ENCODE peak calls at places on chromosomes 1 and 21, in ten cellular contexts. One of them, this sample, is unnamed.

GRCh38 chr21:45870421-45870820 is 111.1 kb upstream of the COL6A1 start:
- DNase-seq in aorta: peak
- DNase-seq in sigmoid colon: peak
- DNase-seq in heart left ventricle: no peak
- DNase-seq in CD4-positive, CD25-positive, alpha-beta regulatory T cell: no peak
- DNase-seq in tibial nerve: no peak
- DNase-seq in lower lobe of right lung: peak
- DNase-seq in Panc1: no peak
- DNase-seq in esophagus squamous epithelium: no peak
- DNase-seq in A549: no peak
- DNase-seq in this sample: no peak

GRCh38 chr1:200369131-200369530 is 40.7 kb downstream of the ZNF281 start:
- DNase-seq in lower lobe of right lung: no peak
- DNase-seq in esophagus squamous epithelium: no peak
- DNase-seq in A549: no peak
- DNase-seq in CD4-positive, CD25-positive, alpha-beta regulatory T cell: no peak
- DNase-seq in heart left ventricle: no peak
- DNase-seq in sigmoid colon: no peak
- DNase-seq in tibial nerve: no peak
- DNase-seq in Panc1: no peak
- DNase-seq in aorta: no peak
- DNase-seq in this sample: no peak

GRCh38 chr21:14541840-14542495 is 4.1 kb downstream of the SAMSN1 start:
- DNase-seq in aorta: no peak
- DNase-seq in sigmoid colon: no peak
- DNase-seq in CD4-positive, CD25-positive, alpha-beta regulatory T cell: peak
- DNase-seq in lower lobe of right lung: no peak
- DNase-seq in heart left ventricle: no peak
- DNase-seq in Panc1: no peak
- DNase-seq in esophagus squamous epithelium: no peak
- DNase-seq in A549: no peak
- DNase-seq in tibial nerve: no peak
- DNase-seq in this sample: no peak

GRCh38 chr21:35840197-35840799 is 220.0 kb downstream of the SETD4 start:
- DNase-seq in CD4-positive, CD25-positive, alpha-beta regulatory T cell: peak
- DNase-seq in tibial nerve: peak
- DNase-seq in esophagus squamous epithelium: no peak
- DNase-seq in heart left ventricle: peak
- DNase-seq in A549: peak
- DNase-seq in lower lobe of right lung: peak
- DNase-seq in sigmoid colon: peak
- DNase-seq in Panc1: peak
- DNase-seq in aorta: no peak
- DNase-seq in this sample: no peak

GRCh38 chr1:147287133-147287865 is 44.8 kb downstream of the CHD1L start:
- DNase-seq in aorta: no peak
- DNase-seq in heart left ventricle: no peak
- DNase-seq in CD4-positive, CD25-positive, alpha-beta regulatory T cell: no peak
- DNase-seq in esophagus squamous epithelium: no peak
- DNase-seq in tibial nerve: no peak
- DNase-seq in Panc1: no peak
- DNase-seq in A549: no peak
- DNase-seq in lower lobe of right lung: no peak
- DNase-seq in sigmoid colon: no peak
- DNase-seq in this sample: no peak

GRCh38 chr1:182410138-182410537 is 9.7 kb upstream of the TEDDM1 start:
- DNase-seq in esophagus squamous epithelium: no peak
- DNase-seq in aorta: no peak
- DNase-seq in heart left ventricle: no peak
- DNase-seq in sigmoid colon: no peak
- DNase-seq in lower lobe of right lung: no peak
- DNase-seq in A549: no peak
- DNase-seq in tibial nerve: no peak
- DNase-seq in CD4-positive, CD25-positive, alpha-beta regulatory T cell: no peak
- DNase-seq in Panc1: no peak
- DNase-seq in this sample: no peak

GRCh38 chr1:234768569-234769283 is 158.7 kb upstream of the IRF2BP2 start:
- DNase-seq in CD4-positive, CD25-positive, alpha-beta regulatory T cell: peak
- DNase-seq in esophagus squamous epithelium: no peak
- DNase-seq in heart left ventricle: no peak
- DNase-seq in sigmoid colon: no peak
- DNase-seq in lower lobe of right lung: no peak
- DNase-seq in Panc1: no peak
- DNase-seq in aorta: no peak
- DNase-seq in A549: no peak
- DNase-seq in tibial nerve: no peak
- DNase-seq in this sample: no peak

GRCh38 chr1:42429623-42430022 is 26.2 kb downstream of the ZMYND12 start:
- DNase-seq in Panc1: no peak
- DNase-seq in esophagus squamous epithelium: no peak
- DNase-seq in CD4-positive, CD25-positive, alpha-beta regulatory T cell: no peak
- DNase-seq in A549: no peak
- DNase-seq in sigmoid colon: no peak
- DNase-seq in lower lobe of right lung: no peak
- DNase-seq in heart left ventricle: no peak
- DNase-seq in tibial nerve: no peak
- DNase-seq in aorta: no peak
- DNase-seq in this sample: no peak

DNA sequence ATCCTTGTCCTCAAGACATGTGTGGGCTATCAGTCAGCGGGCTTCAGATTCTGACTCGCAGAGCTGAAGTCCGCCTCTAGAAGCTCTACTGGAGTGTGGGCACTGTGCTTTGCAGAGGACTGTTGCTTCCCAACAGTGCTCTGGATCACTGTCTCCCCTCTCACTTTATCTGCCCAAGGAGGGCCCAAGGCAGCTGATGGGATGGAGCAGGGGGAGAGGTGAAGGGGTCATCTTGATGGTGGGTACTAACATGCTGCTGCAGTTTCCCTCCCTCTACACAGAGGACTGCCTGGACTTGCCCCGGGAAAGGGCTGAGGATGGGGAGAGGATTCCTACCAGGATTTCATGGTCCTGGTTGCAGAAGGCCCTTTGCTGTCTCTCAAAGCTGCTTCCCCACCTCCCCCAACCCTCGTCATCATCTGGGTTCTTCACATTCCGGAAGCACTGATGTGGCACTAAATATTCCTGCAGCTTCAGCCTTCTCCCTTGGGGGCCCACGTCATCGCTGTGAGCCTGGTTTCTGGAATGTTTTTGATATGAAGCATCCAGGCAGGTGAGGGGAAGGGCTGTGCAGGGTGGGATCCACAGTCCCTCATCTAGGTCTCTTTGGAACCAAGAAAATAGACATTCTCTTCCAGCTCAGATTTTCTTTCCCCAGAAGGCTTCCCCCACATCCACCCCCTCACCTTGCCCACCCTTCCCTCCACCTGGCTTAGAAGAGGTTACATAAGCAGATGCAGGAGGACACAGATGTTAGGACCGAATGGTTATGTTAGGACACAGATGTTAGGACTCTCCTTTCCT is 23.2 kb downstream of the NUAK2 start:
- DNase-seq in tibial nerve: no peak
- DNase-seq in A549: peak
- DNase-seq in esophagus squamous epithelium: no peak
- DNase-seq in Panc1: peak
- DNase-seq in heart left ventricle: no peak
- DNase-seq in CD4-positive, CD25-positive, alpha-beta regulatory T cell: no peak
- DNase-seq in lower lobe of right lung: no peak
- DNase-seq in aorta: no peak
- DNase-seq in sigmoid colon: no peak
- DNase-seq in this sample: peak
- H3K27ac ChIP-seq in tibial nerve: no peak
- H3K27ac ChIP-seq in A549: peak
- H3K27ac ChIP-seq in esophagus squamous epithelium: no peak
- H3K27ac ChIP-seq in Panc1: peak
- H3K27ac ChIP-seq in heart left ventricle: no peak
- H3K27ac ChIP-seq in CD4-positive, CD25-positive, alpha-beta regulatory T cell: no peak
- H3K27ac ChIP-seq in lower lobe of right lung: no peak
- H3K27ac ChIP-seq in aorta: no peak
- H3K27ac ChIP-seq in sigmoid colon: no peak
- H3K27ac ChIP-seq in this sample: peak

GRCh38 chr1:221573727-221574126 is 168.2 kb downstream of the DUSP10 start:
- DNase-seq in CD4-positive, CD25-positive, alpha-beta regulatory T cell: no peak
- DNase-seq in Panc1: no peak
- DNase-seq in esophagus squamous epithelium: no peak
- DNase-seq in aorta: no peak
- DNase-seq in lower lobe of right lung: no peak
- DNase-seq in A549: no peak
- DNase-seq in heart left ventricle: peak
- DNase-seq in tibial nerve: peak
- DNase-seq in sigmoid colon: no peak
- DNase-seq in this sample: no peak

GRCh38 chr1:221574529-221574928 is 167.4 kb downstream of the DUSP10 start:
- DNase-seq in CD4-positive, CD25-positive, alpha-beta regulatory T cell: no peak
- DNase-seq in heart left ventricle: no peak
- DNase-seq in lower lobe of right lung: no peak
- DNase-seq in tibial nerve: no peak
- DNase-seq in A549: no peak
- DNase-seq in Panc1: no peak
- DNase-seq in aorta: no peak
- DNase-seq in sigmoid colon: no peak
- DNase-seq in esophagus squamous epithelium: no peak
- DNase-seq in this sample: no peak

GRCh38 chr1:221575605-221576004 is 166.3 kb downstream of the DUSP10 start:
- DNase-seq in A549: no peak
- DNase-seq in Panc1: no peak
- DNase-seq in tibial nerve: no peak
- DNase-seq in heart left ventricle: no peak
- DNase-seq in esophagus squamous epithelium: no peak
- DNase-seq in aorta: no peak
- DNase-seq in CD4-positive, CD25-positive, alpha-beta regulatory T cell: no peak
- DNase-seq in lower lobe of right lung: no peak
- DNase-seq in sigmoid colon: no peak
- DNase-seq in this sample: no peak

DNA sequence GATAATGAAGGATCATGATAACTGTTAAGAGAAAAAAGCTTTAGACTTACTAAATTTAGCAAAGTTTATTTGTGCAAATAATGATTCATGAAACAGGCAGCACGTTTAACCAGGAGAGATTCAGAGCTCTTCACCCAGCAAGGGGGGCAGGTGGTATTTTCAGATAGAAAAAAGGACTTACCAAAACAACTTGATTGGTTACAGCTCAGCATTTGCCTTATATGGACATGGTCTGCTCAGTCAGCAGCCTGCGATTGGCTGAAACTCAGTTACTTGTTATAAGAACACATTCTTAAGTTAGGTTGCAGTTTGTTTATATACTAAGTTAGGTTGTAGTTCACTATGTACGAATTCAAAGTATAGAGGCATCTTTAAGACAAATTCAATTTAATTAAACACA is 165.6 kb downstream of the DUSP10 start:
- DNase-seq in lower lobe of right lung: no peak
- DNase-seq in esophagus squamous epithelium: no peak
- DNase-seq in Panc1: no peak
- DNase-seq in A549: peak
- DNase-seq in heart left ventricle: no peak
- DNase-seq in sigmoid colon: no peak
- DNase-seq in CD4-positive, CD25-positive, alpha-beta regulatory T cell: no peak
- DNase-seq in tibial nerve: no peak
- DNase-seq in aorta: no peak
- DNase-seq in this sample: no peak
- H3K4me3 ChIP-seq in lower lobe of right lung: no peak
- H3K4me3 ChIP-seq in esophagus squamous epithelium: no peak
- H3K4me3 ChIP-seq in Panc1: no peak
- H3K4me3 ChIP-seq in A549: no peak
- H3K4me3 ChIP-seq in heart left ventricle: no peak
- H3K4me3 ChIP-seq in sigmoid colon: no peak
- H3K4me3 ChIP-seq in CD4-positive, CD25-positive, alpha-beta regulatory T cell: no peak
- H3K4me3 ChIP-seq in tibial nerve: no peak
- H3K4me3 ChIP-seq in aorta: no peak
- H3K4me3 ChIP-seq in this sample: no peak

GRCh38 chr1:201831371-201831770 is 2.4 kb downstream of the IPO9 start:
- DNase-seq in heart left ventricle: no peak
- DNase-seq in A549: no peak
- DNase-seq in esophagus squamous epithelium: no peak
- DNase-seq in Panc1: no peak
- DNase-seq in sigmoid colon: no peak
- DNase-seq in CD4-positive, CD25-positive, alpha-beta regulatory T cell: no peak
- DNase-seq in tibial nerve: no peak
- DNase-seq in lower lobe of right lung: no peak
- DNase-seq in aorta: no peak
- DNase-seq in this sample: no peak

GRCh38 chr1:201827321-201828281 is 1.4 kb upstream of the IPO9 start:
- DNase-seq in tibial nerve: no peak
- DNase-seq in CD4-positive, CD25-positive, alpha-beta regulatory T cell: no peak
- DNase-seq in A549: no peak
- DNase-seq in esophagus squamous epithelium: no peak
- DNase-seq in Panc1: no peak
- DNase-seq in sigmoid colon: no peak
- DNase-seq in heart left ventricle: no peak
- DNase-seq in aorta: no peak
- DNase-seq in lower lobe of right lung: no peak
- DNase-seq in this sample: no peak

GRCh38 chr1:201828820-201829774 is at the start of gene IPO9:
- DNase-seq in A549: peak
- DNase-seq in lower lobe of right lung: peak
- DNase-seq in CD4-positive, CD25-positive, alpha-beta regulatory T cell: peak
- DNase-seq in Panc1: peak
- DNase-seq in esophagus squamous epithelium: peak
- DNase-seq in heart left ventricle: peak
- DNase-seq in sigmoid colon: peak
- DNase-seq in aorta: peak
- DNase-seq in tibial nerve: peak
- DNase-seq in this sample: peak

GRCh38 chr1:201826830-201827229 is 2.1 kb upstream of the IPO9 start:
- DNase-seq in CD4-positive, CD25-positive, alpha-beta regulatory T cell: no peak
- DNase-seq in A549: no peak
- DNase-seq in tibial nerve: no peak
- DNase-seq in Panc1: no peak
- DNase-seq in lower lobe of right lung: no peak
- DNase-seq in aorta: no peak
- DNase-seq in heart left ventricle: no peak
- DNase-seq in sigmoid colon: no peak
- DNase-seq in esophagus squamous epithelium: no peak
- DNase-seq in this sample: no peak

DNA sequence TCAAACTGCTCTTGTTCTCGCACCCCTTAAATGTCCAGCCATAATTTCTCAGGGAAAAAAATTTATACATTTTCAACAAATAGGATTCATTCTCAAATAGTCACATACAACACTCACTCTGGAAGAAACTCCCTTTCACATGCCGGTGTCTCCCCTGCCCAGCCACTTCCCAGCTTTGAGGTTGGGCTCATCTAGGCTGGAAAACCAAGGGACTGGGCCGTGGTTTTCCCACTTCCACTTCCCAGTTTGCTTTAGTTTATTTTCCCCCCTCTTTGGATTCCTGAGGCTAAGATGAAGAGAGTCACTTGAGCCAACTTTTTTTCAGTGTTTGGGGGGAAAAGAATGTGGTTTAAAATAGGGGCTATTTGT is 522 bp upstream of the IPO9 start:
- DNase-seq in CD4-positive, CD25-positive, alpha-beta regulatory T cell: no peak
- DNase-seq in aorta: no peak
- DNase-seq in tibial nerve: no peak
- DNase-seq in lower lobe of right lung: no peak
- DNase-seq in heart left ventricle: no peak
- DNase-seq in Panc1: no peak
- DNase-seq in sigmoid colon: no peak
- DNase-seq in A549: no peak
- DNase-seq in esophagus squamous epithelium: no peak
- DNase-seq in this sample: no peak
- H3K27ac ChIP-seq in CD4-positive, CD25-positive, alpha-beta regulatory T cell: peak
- H3K27ac ChIP-seq in aorta: no peak
- H3K27ac ChIP-seq in tibial nerve: no peak
- H3K27ac ChIP-seq in lower lobe of right lung: no peak
- H3K27ac ChIP-seq in heart left ventricle: no peak
- H3K27ac ChIP-seq in Panc1: peak
- H3K27ac ChIP-seq in sigmoid colon: no peak
- H3K27ac ChIP-seq in A549: no peak
- H3K27ac ChIP-seq in esophagus squamous epithelium: no peak
- H3K27ac ChIP-seq in this sample: no peak

GRCh38 chr1:163205513-163205912 is 2.8 kb upstream of the RGS5 start:
- DNase-seq in Panc1: no peak
- DNase-seq in heart left ventricle: no peak
- DNase-seq in aorta: no peak
- DNase-seq in sigmoid colon: no peak
- DNase-seq in lower lobe of right lung: no peak
- DNase-seq in tibial nerve: no peak
- DNase-seq in CD4-positive, CD25-positive, alpha-beta regulatory T cell: no peak
- DNase-seq in esophagus squamous epithelium: no peak
- DNase-seq in A549: no peak
- DNase-seq in this sample: no peak

GRCh38 chr1:163202833-163203451 is at the start of gene RGS5:
- DNase-seq in aorta: no peak
- DNase-seq in lower lobe of right lung: no peak
- DNase-seq in CD4-positive, CD25-positive, alpha-beta regulatory T cell: no peak
- DNase-seq in heart left ventricle: no peak
- DNase-seq in Panc1: no peak
- DNase-seq in A549: no peak
- DNase-seq in esophagus squamous epithelium: no peak
- DNase-seq in sigmoid colon: no peak
- DNase-seq in tibial nerve: no peak
- DNase-seq in this sample: no peak

GRCh38 chr1:163201906-163202305 is 810 bp downstream of the RGS5 start:
- DNase-seq in lower lobe of right lung: no peak
- DNase-seq in A549: no peak
- DNase-seq in sigmoid colon: no peak
- DNase-seq in heart left ventricle: no peak
- DNase-seq in Panc1: no peak
- DNase-seq in aorta: no peak
- DNase-seq in tibial nerve: no peak
- DNase-seq in esophagus squamous epithelium: no peak
- DNase-seq in CD4-positive, CD25-positive, alpha-beta regulatory T cell: no peak
- DNase-seq in this sample: no peak

DNA sequence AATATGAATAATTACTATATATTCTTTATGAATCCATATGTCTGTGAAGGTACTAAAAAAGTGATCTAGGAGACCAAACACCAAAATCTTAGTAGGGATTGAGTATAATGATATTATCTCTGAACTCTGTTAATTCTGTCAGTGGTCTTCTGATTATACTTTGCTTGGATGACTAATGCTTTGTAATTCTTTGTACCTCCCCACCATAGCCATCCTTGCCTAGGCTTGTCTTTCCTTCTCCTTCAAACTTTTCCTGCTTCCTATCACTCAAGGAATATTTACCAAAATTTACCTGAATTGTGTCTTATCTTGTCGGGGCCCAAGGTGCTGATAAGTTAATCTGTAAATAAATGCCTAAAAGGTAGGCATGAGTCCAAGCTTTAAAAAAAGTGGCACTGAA is 845 bp upstream of the RGS5 start:
- DNase-seq in lower lobe of right lung: no peak
- DNase-seq in CD4-positive, CD25-positive, alpha-beta regulatory T cell: no peak
- DNase-seq in Panc1: no peak
- DNase-seq in esophagus squamous epithelium: no peak
- DNase-seq in aorta: no peak
- DNase-seq in A549: no peak
- DNase-seq in tibial nerve: no peak
- DNase-seq in sigmoid colon: no peak
- DNase-seq in heart left ventricle: no peak
- DNase-seq in this sample: no peak
- H3K4me3 ChIP-seq in lower lobe of right lung: no peak
- H3K4me3 ChIP-seq in CD4-positive, CD25-positive, alpha-beta regulatory T cell: no peak
- H3K4me3 ChIP-seq in Panc1: no peak
- H3K4me3 ChIP-seq in esophagus squamous epithelium: no peak
- H3K4me3 ChIP-seq in aorta: peak
- H3K4me3 ChIP-seq in A549: no peak
- H3K4me3 ChIP-seq in tibial nerve: no peak
- H3K4me3 ChIP-seq in sigmoid colon: no peak
- H3K4me3 ChIP-seq in heart left ventricle: peak
- H3K4me3 ChIP-seq in this sample: no peak

This sample was measured in RWPE2.